ENCODE peak calls at places on chromosomes 1 and 21, in five cellular contexts. One of them, this sample, is unnamed.

GRCh38 chr1:169484683-169485426 is 889 bp downstream of the SLC19A2 start:
- DNase-seq in Panc1: no peak
- DNase-seq in breast epithelium: peak
- DNase-seq in CD8-positive, alpha-beta T cell: peak
- DNase-seq in tibial nerve: peak
- DNase-seq in this sample: peak

GRCh38 chr1:84247425-84248220 is 53.9 kb upstream of the SAMD13 start:
- DNase-seq in breast epithelium: no peak
- DNase-seq in Panc1: peak
- DNase-seq in tibial nerve: no peak
- DNase-seq in CD8-positive, alpha-beta T cell: no peak
- DNase-seq in this sample: peak

GRCh38 chr21:41947596-41948403 is 6.0 kb downstream of the C2CD2 start:
- DNase-seq in CD8-positive, alpha-beta T cell: no peak
- DNase-seq in breast epithelium: no peak
- DNase-seq in tibial nerve: no peak
- DNase-seq in Panc1: no peak
- DNase-seq in this sample: no peak

GRCh38 chr1:19405761-19406481 is 79.4 kb downstream of the CAPZB start:
- DNase-seq in tibial nerve: no peak
- DNase-seq in CD8-positive, alpha-beta T cell: peak
- DNase-seq in breast epithelium: no peak
- DNase-seq in Panc1: no peak
- DNase-seq in this sample: no peak

GRCh38 chr1:61079276-61079897 is 3.0 kb upstream of the NFIA start:
- DNase-seq in breast epithelium: no peak
- DNase-seq in tibial nerve: no peak
- DNase-seq in CD8-positive, alpha-beta T cell: no peak
- DNase-seq in Panc1: no peak
- DNase-seq in this sample: no peak

GRCh38 chr1:4171480-4172450 is 271.7 kb upstream of the C1orf174 start:
- DNase-seq in CD8-positive, alpha-beta T cell: no peak
- DNase-seq in breast epithelium: no peak
- DNase-seq in tibial nerve: no peak
- DNase-seq in Panc1: no peak
- DNase-seq in this sample: no peak

GRCh38 chr1:192654607-192655389 is 18.9 kb downstream of the RGS13 start:
- DNase-seq in tibial nerve: no peak
- DNase-seq in Panc1: peak
- DNase-seq in breast epithelium: no peak
- DNase-seq in CD8-positive, alpha-beta T cell: no peak
- DNase-seq in this sample: no peak

GRCh38 chr1:53071167-53071865 is 9.3 kb downstream of the PODN start:
- DNase-seq in tibial nerve: peak
- DNase-seq in breast epithelium: no peak
- DNase-seq in Panc1: no peak
- DNase-seq in CD8-positive, alpha-beta T cell: peak
- DNase-seq in this sample: no peak

GRCh38 chr1:156458181-156458503 is 42.4 kb downstream of the MEF2D start:
- DNase-seq in breast epithelium: peak
- DNase-seq in tibial nerve: no peak
- DNase-seq in CD8-positive, alpha-beta T cell: no peak
- DNase-seq in Panc1: no peak
- DNase-seq in this sample: no peak

GRCh38 chr1:84078108-84078823 is 65.8 kb upstream of the PRKACB start:
- DNase-seq in tibial nerve: no peak
- DNase-seq in CD8-positive, alpha-beta T cell: no peak
- DNase-seq in breast epithelium: peak
- DNase-seq in Panc1: no peak
- DNase-seq in this sample: peak

GRCh38 chr1:152048641-152048970 is 11.8 kb upstream of the S100A11 start:
- DNase-seq in Panc1: no peak
- DNase-seq in CD8-positive, alpha-beta T cell: no peak
- DNase-seq in breast epithelium: no peak
- DNase-seq in tibial nerve: no peak
- DNase-seq in this sample: no peak

GRCh38 chr1:58409826-58410225 is 136.7 kb downstream of the OMA1 start:
- DNase-seq in Panc1: no peak
- DNase-seq in breast epithelium: no peak
- DNase-seq in tibial nerve: no peak
- DNase-seq in CD8-positive, alpha-beta T cell: no peak
- DNase-seq in this sample: no peak

GRCh38 chr1:19477284-19478240 is 7.8 kb downstream of the CAPZB start:
- DNase-seq in CD8-positive, alpha-beta T cell: peak
- DNase-seq in tibial nerve: no peak
- DNase-seq in breast epithelium: no peak
- DNase-seq in Panc1: no peak
- DNase-seq in this sample: no peak

GRCh38 chr21:41964171-41964570 is 10.4 kb upstream of the C2CD2 start:
- DNase-seq in tibial nerve: no peak
- DNase-seq in CD8-positive, alpha-beta T cell: no peak
- DNase-seq in breast epithelium: peak
- DNase-seq in Panc1: no peak
- DNase-seq in this sample: no peak

GRCh38 chr1:59596432-59596831 is 218.3 kb upstream of the HOOK1 start:
- DNase-seq in CD8-positive, alpha-beta T cell: no peak
- DNase-seq in Panc1: no peak
- DNase-seq in breast epithelium: no peak
- DNase-seq in tibial nerve: no peak
- DNase-seq in this sample: peak

GRCh38 chr1:9822897-9823692 is 670 bp downstream of the CLSTN1 start:
- DNase-seq in breast epithelium: no peak
- DNase-seq in CD8-positive, alpha-beta T cell: peak
- DNase-seq in Panc1: no peak
- DNase-seq in tibial nerve: no peak
- DNase-seq in this sample: peak

GRCh38 chr1:65090406-65090805 is 57.6 kb upstream of the AK4 start:
- DNase-seq in Panc1: no peak
- DNase-seq in breast epithelium: no peak
- DNase-seq in tibial nerve: no peak
- DNase-seq in CD8-positive, alpha-beta T cell: no peak
- DNase-seq in this sample: no peak

GRCh38 chr1:182611326-182611725 is 7.1 kb upstream of the RGS16 start:
- DNase-seq in CD8-positive, alpha-beta T cell: no peak
- DNase-seq in Panc1: no peak
- DNase-seq in breast epithelium: no peak
- DNase-seq in tibial nerve: no peak
- DNase-seq in this sample: no peak

GRCh38 chr1:223140551-223140950 is 2.5 kb downstream of the TLR5 start:
- DNase-seq in tibial nerve: no peak
- DNase-seq in breast epithelium: no peak
- DNase-seq in CD8-positive, alpha-beta T cell: no peak
- DNase-seq in Panc1: no peak
- DNase-seq in this sample: no peak

GRCh38 chr1:63773815-63774616 is at the start of gene ROR1:
- DNase-seq in tibial nerve: peak
- DNase-seq in breast epithelium: peak
- DNase-seq in CD8-positive, alpha-beta T cell: peak
- DNase-seq in Panc1: peak
- DNase-seq in this sample: peak

GRCh38 chr1:176745945-176746344 is 283.0 kb downstream of the PAPPA2 start:
- DNase-seq in CD8-positive, alpha-beta T cell: no peak
- DNase-seq in tibial nerve: no peak
- DNase-seq in Panc1: no peak
- DNase-seq in breast epithelium: no peak
- DNase-seq in this sample: no peak
- TF ChIP-seq CTCF in CD8-positive, alpha-beta T cell: no peak
- TF ChIP-seq CTCF in tibial nerve: no peak
- TF ChIP-seq CTCF in Panc1: peak
- TF ChIP-seq CTCF in breast epithelium: no peak
- TF ChIP-seq CTCF in this sample: no peak

GRCh38 chr1:207753611-207754010 is 1.8 kb downstream of the CD46 start:
- DNase-seq in CD8-positive, alpha-beta T cell: no peak
- DNase-seq in tibial nerve: no peak
- DNase-seq in Panc1: no peak
- DNase-seq in breast epithelium: no peak
- DNase-seq in this sample: no peak

GRCh38 chr1:207751790-207752455 is at the start of gene CD46:
- DNase-seq in tibial nerve: peak
- DNase-seq in CD8-positive, alpha-beta T cell: peak
- DNase-seq in Panc1: peak
- DNase-seq in breast epithelium: peak
- DNase-seq in this sample: peak

GRCh38 chr1:207748737-207749528 is 2.9 kb upstream of the CD46 start:
- DNase-seq in Panc1: no peak
- DNase-seq in tibial nerve: no peak
- DNase-seq in CD8-positive, alpha-beta T cell: no peak
- DNase-seq in breast epithelium: no peak
- DNase-seq in this sample: peak

GRCh38 chr1:207752456-207753132 is 740 bp downstream of the CD46 start:
- DNase-seq in CD8-positive, alpha-beta T cell: peak
- DNase-seq in Panc1: no peak
- DNase-seq in tibial nerve: no peak
- DNase-seq in breast epithelium: no peak
- DNase-seq in this sample: peak

GRCh38 chr1:207750901-207751300 is 953 bp upstream of the CD46 start:
- DNase-seq in CD8-positive, alpha-beta T cell: no peak
- DNase-seq in breast epithelium: no peak
- DNase-seq in Panc1: no peak
- DNase-seq in tibial nerve: no peak
- DNase-seq in this sample: no peak
- H3K27ac ChIP-seq in CD8-positive, alpha-beta T cell: peak
- H3K27ac ChIP-seq in breast epithelium: peak
- H3K27ac ChIP-seq in Panc1: peak
- H3K27ac ChIP-seq in tibial nerve: peak
- H3K27ac ChIP-seq in this sample: no peak

GRCh38 chr1:43881415-43881814 is 52.2 kb upstream of the ARTN start:
- DNase-seq in CD8-positive, alpha-beta T cell: no peak
- DNase-seq in Panc1: no peak
- DNase-seq in tibial nerve: no peak
- DNase-seq in breast epithelium: no peak
- DNase-seq in this sample: no peak
- TF ChIP-seq CTCF in CD8-positive, alpha-beta T cell: no peak
- TF ChIP-seq CTCF in Panc1: no peak
- TF ChIP-seq CTCF in tibial nerve: no peak
- TF ChIP-seq CTCF in breast epithelium: no peak
- TF ChIP-seq CTCF in this sample: no peak

DNA sequence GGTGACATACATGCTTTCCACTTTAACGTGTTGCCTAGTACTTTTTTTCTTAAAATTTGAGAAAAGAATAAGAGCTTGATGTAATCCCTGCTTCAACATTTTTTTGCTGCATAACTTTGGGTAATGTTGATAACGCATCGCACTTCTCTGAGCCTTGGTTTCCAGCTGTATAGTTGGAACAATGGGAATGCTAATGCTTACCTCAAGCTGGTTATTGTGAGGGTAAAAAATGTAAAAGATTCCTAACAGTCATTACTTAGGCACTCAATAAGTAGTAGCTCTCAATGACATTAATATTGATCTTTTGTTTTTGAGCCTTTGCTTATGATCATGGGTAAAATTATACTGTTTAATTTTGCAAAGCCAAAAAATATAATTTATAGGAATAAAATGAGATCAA is 683.3 kb upstream of the CXADR start:
- DNase-seq in tibial nerve: no peak
- DNase-seq in breast epithelium: no peak
- DNase-seq in Panc1: no peak
- DNase-seq in CD8-positive, alpha-beta T cell: no peak
- DNase-seq in this sample: no peak
- H3K27ac ChIP-seq in tibial nerve: no peak
- H3K27ac ChIP-seq in breast epithelium: no peak
- H3K27ac ChIP-seq in Panc1: no peak
- H3K27ac ChIP-seq in CD8-positive, alpha-beta T cell: no peak
- H3K27ac ChIP-seq in this sample: no peak

GRCh38 chr1:67844988-67845387 is 11.7 kb upstream of the GNG12 start:
- DNase-seq in Panc1: no peak
- DNase-seq in breast epithelium: no peak
- DNase-seq in tibial nerve: no peak
- DNase-seq in CD8-positive, alpha-beta T cell: no peak
- DNase-seq in this sample: no peak
- TF ChIP-seq CTCF in Panc1: no peak
- TF ChIP-seq CTCF in breast epithelium: no peak
- TF ChIP-seq CTCF in tibial nerve: no peak
- TF ChIP-seq CTCF in CD8-positive, alpha-beta T cell: no peak
- TF ChIP-seq CTCF in this sample: no peak